ENCODE peak calls at places on chromosomes 2 and 18, in nine cellular contexts. One of them, this sample, is unnamed.
A peak's percentile ranks its signal among the peaks of the same experiment; 100 is the strongest.

GRCh38 chr2:127187831-127188230 is 32.3 kb downstream of the CYP27C1 start:
- DNase-seq in astrocyte: no peak
- DNase-seq in upper lobe of left lung: no peak
- DNase-seq in right lobe of liver: no peak
- DNase-seq in Peyer's patch: no peak
- DNase-seq in endothelial cell of umbilical vein: no peak
- DNase-seq in thoracic aorta: no peak
- DNase-seq in H9: no peak
- DNase-seq in fibroblast of lung: no peak
- DNase-seq in this sample: no peak

GRCh38 chr2:153519260-153519875 is 40.8 kb upstream of the RPRM start:
- DNase-seq in astrocyte: peak; percentile 21
- DNase-seq in upper lobe of left lung: no peak
- DNase-seq in right lobe of liver: no peak
- DNase-seq in Peyer's patch: no peak
- DNase-seq in endothelial cell of umbilical vein: peak; percentile 48
- DNase-seq in thoracic aorta: no peak
- DNase-seq in H9: no peak
- DNase-seq in fibroblast of lung: peak; percentile 33
- DNase-seq in this sample: peak; percentile 54

GRCh38 chr2:143732076-143732475 is 602.9 kb downstream of the ARHGAP15 start:
- DNase-seq in astrocyte: peak; percentile 19
- DNase-seq in upper lobe of left lung: no peak
- DNase-seq in right lobe of liver: no peak
- DNase-seq in Peyer's patch: no peak
- DNase-seq in endothelial cell of umbilical vein: no peak
- DNase-seq in thoracic aorta: no peak
- DNase-seq in H9: no peak
- DNase-seq in fibroblast of lung: peak; percentile 39
- DNase-seq in this sample: no peak

GRCh38 chr2:24353364-24353763 is 7.0 kb downstream of the ITSN2 start:
- DNase-seq in astrocyte: no peak
- DNase-seq in upper lobe of left lung: no peak
- DNase-seq in right lobe of liver: no peak
- DNase-seq in Peyer's patch: no peak
- DNase-seq in endothelial cell of umbilical vein: no peak
- DNase-seq in thoracic aorta: no peak
- DNase-seq in H9: no peak
- DNase-seq in fibroblast of lung: no peak
- DNase-seq in this sample: no peak

GRCh38 chr2:181678033-181678586 is 2.2 kb downstream of the NEUROD1 start:
- DNase-seq in astrocyte: peak; percentile 73
- DNase-seq in upper lobe of left lung: peak; percentile 40
- DNase-seq in right lobe of liver: peak; percentile 60
- DNase-seq in Peyer's patch: no peak
- DNase-seq in endothelial cell of umbilical vein: peak; percentile 55
- DNase-seq in thoracic aorta: no peak
- DNase-seq in H9: peak; percentile 89
- DNase-seq in fibroblast of lung: peak; percentile 79
- DNase-seq in this sample: peak; percentile 33

GRCh38 chr2:62189196-62189595 is 6.7 kb upstream of the B3GNT2 start:
- DNase-seq in astrocyte: no peak
- DNase-seq in upper lobe of left lung: no peak
- DNase-seq in right lobe of liver: no peak
- DNase-seq in Peyer's patch: no peak
- DNase-seq in endothelial cell of umbilical vein: no peak
- DNase-seq in thoracic aorta: no peak
- DNase-seq in H9: no peak
- DNase-seq in fibroblast of lung: no peak
- DNase-seq in this sample: no peak

GRCh38 chr18:55868909-55869308 is 280.9 kb upstream of the TCF4 start:
- DNase-seq in astrocyte: peak; percentile 26
- DNase-seq in upper lobe of left lung: no peak
- DNase-seq in right lobe of liver: no peak
- DNase-seq in Peyer's patch: no peak
- DNase-seq in endothelial cell of umbilical vein: no peak
- DNase-seq in thoracic aorta: no peak
- DNase-seq in H9: no peak
- DNase-seq in fibroblast of lung: peak; percentile 42
- DNase-seq in this sample: no peak

GRCh38 chr2:24945907-24946306 is 25.8 kb downstream of the DNAJC27 start:
- DNase-seq in astrocyte: no peak
- DNase-seq in upper lobe of left lung: no peak
- DNase-seq in right lobe of liver: no peak
- DNase-seq in Peyer's patch: no peak
- DNase-seq in endothelial cell of umbilical vein: no peak
- DNase-seq in thoracic aorta: no peak
- DNase-seq in H9: no peak
- DNase-seq in fibroblast of lung: peak; percentile 29
- DNase-seq in this sample: no peak

GRCh38 chr2:168462543-168463045 is 6.5 kb downstream of the CERS6 start:
- DNase-seq in astrocyte: no peak
- DNase-seq in upper lobe of left lung: no peak
- DNase-seq in right lobe of liver: no peak
- DNase-seq in Peyer's patch: no peak
- DNase-seq in endothelial cell of umbilical vein: no peak
- DNase-seq in thoracic aorta: no peak
- DNase-seq in H9: no peak
- DNase-seq in fibroblast of lung: no peak
- DNase-seq in this sample: no peak

GRCh38 chr18:23689031-23689615 is at the start of gene LAMA3:
- DNase-seq in astrocyte: no peak
- DNase-seq in upper lobe of left lung: peak; percentile 64
- DNase-seq in right lobe of liver: peak; percentile 64
- DNase-seq in Peyer's patch: no peak
- DNase-seq in endothelial cell of umbilical vein: peak; percentile 53
- DNase-seq in thoracic aorta: no peak
- DNase-seq in H9: no peak
- DNase-seq in fibroblast of lung: peak; percentile 36
- DNase-seq in this sample: peak; percentile 25
- TF ChIP-seq CTCF in astrocyte: no peak
- TF ChIP-seq CTCF in upper lobe of left lung: peak; percentile 21
- TF ChIP-seq CTCF in right lobe of liver: no peak
- TF ChIP-seq CTCF in Peyer's patch: peak; percentile 38
- TF ChIP-seq CTCF in endothelial cell of umbilical vein: peak; percentile 33
- TF ChIP-seq CTCF in thoracic aorta: peak; percentile 18
- TF ChIP-seq CTCF in H9: no peak
- TF ChIP-seq CTCF in fibroblast of lung: peak; percentile 11
- TF ChIP-seq CTCF in this sample: no peak

GRCh38 chr18:63257453-63257852 is 62.1 kb downstream of the BCL2 start:
- DNase-seq in astrocyte: no peak
- DNase-seq in upper lobe of left lung: no peak
- DNase-seq in right lobe of liver: no peak
- DNase-seq in Peyer's patch: no peak
- DNase-seq in endothelial cell of umbilical vein: no peak
- DNase-seq in thoracic aorta: no peak
- DNase-seq in H9: no peak
- DNase-seq in fibroblast of lung: no peak
- DNase-seq in this sample: no peak
- H3K27ac ChIP-seq in astrocyte: no peak overlapping the region
- H3K27ac ChIP-seq in upper lobe of left lung: no peak overlapping the region
- H3K27ac ChIP-seq in right lobe of liver: no peak overlapping the region
- H3K27ac ChIP-seq in Peyer's patch: no peak overlapping the region
- H3K27ac ChIP-seq in endothelial cell of umbilical vein: no peak overlapping the region
- H3K27ac ChIP-seq in thoracic aorta: no peak overlapping the region
- H3K27ac ChIP-seq in H9: no peak overlapping the region
- H3K27ac ChIP-seq in fibroblast of lung: no peak overlapping the region
- H3K27ac ChIP-seq in this sample: no peak overlapping the region

GRCh38 chr18:46916551-46917107 is 678 bp downstream of the PIAS2 start:
- DNase-seq in astrocyte: peak; percentile 44
- DNase-seq in upper lobe of left lung: no peak
- DNase-seq in right lobe of liver: no peak
- DNase-seq in Peyer's patch: peak; percentile 36
- DNase-seq in endothelial cell of umbilical vein: peak; percentile 56
- DNase-seq in thoracic aorta: no peak
- DNase-seq in H9: peak; percentile 39
- DNase-seq in fibroblast of lung: peak; percentile 40
- DNase-seq in this sample: peak; percentile 31

GRCh38 chr18:46917108-46917807 is at the start of the genes KATNAL2 and PIAS2:
- DNase-seq in astrocyte: peak; percentile 28
- DNase-seq in upper lobe of left lung: peak; percentile 83
- DNase-seq in right lobe of liver: peak; percentile 89
- DNase-seq in Peyer's patch: peak; percentile 78
- DNase-seq in endothelial cell of umbilical vein: peak; percentile 85
- DNase-seq in thoracic aorta: peak; percentile 11
- DNase-seq in H9: peak; percentile 81
- DNase-seq in fibroblast of lung: peak; percentile 64
- DNase-seq in this sample: peak; percentile 68

GRCh38 chr18:46920067-46920466 is 2.7 kb downstream of the KATNAL2 start:
- DNase-seq in astrocyte: no peak
- DNase-seq in upper lobe of left lung: no peak
- DNase-seq in right lobe of liver: no peak
- DNase-seq in Peyer's patch: no peak
- DNase-seq in endothelial cell of umbilical vein: no peak
- DNase-seq in thoracic aorta: no peak
- DNase-seq in H9: no peak
- DNase-seq in fibroblast of lung: no peak
- DNase-seq in this sample: no peak

GRCh38 chr18:46915800-46916550 is 1.3 kb downstream of the PIAS2 start:
- DNase-seq in astrocyte: no peak
- DNase-seq in upper lobe of left lung: no peak
- DNase-seq in right lobe of liver: no peak
- DNase-seq in Peyer's patch: no peak
- DNase-seq in endothelial cell of umbilical vein: no peak
- DNase-seq in thoracic aorta: no peak
- DNase-seq in H9: no peak
- DNase-seq in fibroblast of lung: no peak
- DNase-seq in this sample: no peak

DNA sequence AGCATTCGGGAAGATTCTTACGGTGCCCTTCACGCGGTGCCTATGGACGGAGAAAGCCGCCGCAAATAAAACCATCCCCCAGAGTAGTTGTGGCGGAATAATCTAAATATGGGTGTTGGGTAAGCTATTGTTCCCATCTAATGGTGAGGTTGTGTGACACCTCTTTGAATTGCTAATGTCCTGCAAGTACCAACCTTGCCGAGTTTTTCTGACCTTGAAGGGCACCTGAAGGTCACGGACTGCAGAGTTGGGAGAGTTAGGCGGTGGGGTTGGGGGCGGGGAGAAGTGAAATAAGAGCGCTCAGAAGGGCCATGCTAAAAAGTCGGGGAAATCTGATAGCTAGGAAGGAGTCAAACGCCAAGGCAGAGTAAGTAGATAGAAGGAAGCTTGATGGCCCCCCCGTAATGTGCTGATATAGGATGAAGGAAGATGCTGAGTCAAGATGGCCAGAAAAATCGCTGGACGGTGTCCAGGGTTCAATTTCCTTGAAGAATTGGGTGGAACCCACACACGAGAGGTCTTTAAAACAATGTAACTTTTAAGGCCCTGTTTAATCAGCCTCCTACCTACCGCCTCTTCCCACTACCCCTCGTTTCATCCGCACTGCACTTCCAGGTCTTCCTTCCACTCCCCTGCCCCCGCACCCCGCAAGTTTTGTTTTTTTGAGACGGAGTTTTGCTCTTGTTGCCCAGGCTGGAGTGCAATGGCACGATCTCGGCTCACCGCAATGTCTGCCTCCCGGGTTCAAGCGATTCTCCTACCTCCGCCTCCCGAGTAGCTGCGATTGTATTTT is 602 bp downstream of the KATNAL2 start:
- DNase-seq in astrocyte: peak; percentile 10
- DNase-seq in upper lobe of left lung: no peak
- DNase-seq in right lobe of liver: peak; percentile 56
- DNase-seq in Peyer's patch: peak; percentile 20
- DNase-seq in endothelial cell of umbilical vein: no peak
- DNase-seq in thoracic aorta: no peak
- DNase-seq in H9: peak; percentile 85
- DNase-seq in fibroblast of lung: peak; percentile 33
- DNase-seq in this sample: no peak
- TF ChIP-seq CTCF in astrocyte: no peak
- TF ChIP-seq CTCF in upper lobe of left lung: no peak
- TF ChIP-seq CTCF in right lobe of liver: no peak
- TF ChIP-seq CTCF in Peyer's patch: no peak
- TF ChIP-seq CTCF in endothelial cell of umbilical vein: no peak
- TF ChIP-seq CTCF in thoracic aorta: no peak
- TF ChIP-seq CTCF in H9: no peak
- TF ChIP-seq CTCF in fibroblast of lung: no peak
- TF ChIP-seq CTCF in this sample: no peak

GRCh38 chr2:190809876-190810525 is 70.6 kb upstream of the GLS start:
- DNase-seq in astrocyte: no peak
- DNase-seq in upper lobe of left lung: no peak
- DNase-seq in right lobe of liver: no peak
- DNase-seq in Peyer's patch: no peak
- DNase-seq in endothelial cell of umbilical vein: no peak
- DNase-seq in thoracic aorta: no peak
- DNase-seq in H9: no peak
- DNase-seq in fibroblast of lung: no peak
- DNase-seq in this sample: no peak
- H3K27ac ChIP-seq in astrocyte: no peak overlapping the region
- H3K27ac ChIP-seq in upper lobe of left lung: peak overlapping the region; percentile 46
- H3K27ac ChIP-seq in right lobe of liver: no peak overlapping the region
- H3K27ac ChIP-seq in Peyer's patch: no peak overlapping the region
- H3K27ac ChIP-seq in endothelial cell of umbilical vein: no peak overlapping the region
- H3K27ac ChIP-seq in thoracic aorta: no peak overlapping the region
- H3K27ac ChIP-seq in H9: no peak overlapping the region
- H3K27ac ChIP-seq in fibroblast of lung: no peak overlapping the region
- H3K27ac ChIP-seq in this sample: no peak overlapping the region

GRCh38 chr2:218367415-218368149 is 10.9 kb downstream of the CATIP start:
- DNase-seq in astrocyte: peak; percentile 58
- DNase-seq in upper lobe of left lung: peak; percentile 95
- DNase-seq in right lobe of liver: peak; percentile 95
- DNase-seq in Peyer's patch: peak; percentile 79
- DNase-seq in endothelial cell of umbilical vein: peak; percentile 53
- DNase-seq in thoracic aorta: peak; percentile 53
- DNase-seq in H9: peak; percentile 86
- DNase-seq in fibroblast of lung: peak; percentile 78
- DNase-seq in this sample: peak; percentile 75
- TF ChIP-seq CTCF in astrocyte: no peak
- TF ChIP-seq CTCF in upper lobe of left lung: peak; percentile 8
- TF ChIP-seq CTCF in right lobe of liver: no peak
- TF ChIP-seq CTCF in Peyer's patch: peak; percentile 5
- TF ChIP-seq CTCF in endothelial cell of umbilical vein: no peak
- TF ChIP-seq CTCF in thoracic aorta: no peak
- TF ChIP-seq CTCF in H9: no peak
- TF ChIP-seq CTCF in fibroblast of lung: no peak
- TF ChIP-seq CTCF in this sample: no peak

DNA sequence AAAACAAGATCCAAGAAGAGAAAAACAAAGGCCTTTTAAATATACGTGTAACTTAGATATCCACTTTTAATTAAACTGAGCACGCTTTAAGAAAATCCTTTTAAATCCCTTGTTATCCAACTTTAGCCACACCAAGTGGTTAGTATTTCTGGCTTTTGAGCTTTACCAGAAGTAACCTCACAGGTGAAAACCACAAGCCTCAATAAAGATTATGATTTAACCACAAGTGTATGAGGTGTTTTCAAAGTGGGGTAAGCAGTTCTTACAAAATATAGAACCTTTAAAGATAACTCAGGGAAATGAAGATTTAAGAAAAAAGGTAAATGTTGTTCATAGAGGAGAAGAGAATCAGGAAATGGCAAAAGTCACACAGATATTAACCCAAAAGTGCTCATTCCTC is 58.4 kb upstream of the CDCA7 start:
- DNase-seq in astrocyte: no peak
- DNase-seq in upper lobe of left lung: no peak
- DNase-seq in right lobe of liver: no peak
- DNase-seq in Peyer's patch: no peak
- DNase-seq in endothelial cell of umbilical vein: no peak
- DNase-seq in thoracic aorta: no peak
- DNase-seq in H9: no peak
- DNase-seq in fibroblast of lung: no peak
- DNase-seq in this sample: no peak
- H3K27ac ChIP-seq in astrocyte: no peak overlapping the region
- H3K27ac ChIP-seq in upper lobe of left lung: no peak overlapping the region
- H3K27ac ChIP-seq in right lobe of liver: no peak overlapping the region
- H3K27ac ChIP-seq in Peyer's patch: no peak overlapping the region
- H3K27ac ChIP-seq in endothelial cell of umbilical vein: no peak overlapping the region
- H3K27ac ChIP-seq in thoracic aorta: no peak overlapping the region
- H3K27ac ChIP-seq in H9: no peak overlapping the region
- H3K27ac ChIP-seq in fibroblast of lung: no peak overlapping the region
- H3K27ac ChIP-seq in this sample: no peak overlapping the region